ENCODE peak calls at places on chromosomes 16 and 17, in nine cellular contexts. J, W, A, R, S, B, U, X and T are unnamed samples.

GRCh38 chr17:67488161-67488560 is 111.1 kb downstream of the PITPNC1 start:
- DNase-seq in J (no peak), W (no peak), A (no peak), R (no peak), S (peak), B (no peak), U (no peak), X (no peak), T (no peak)

GRCh38 chr17:77233635-77234334 is 93.0 kb downstream of the SEC14L1 start:
- DNase-seq in J (no peak), W (no peak), A (peak), R (no peak), S (no peak), B (peak), U (no peak), X (no peak), T (peak)

GRCh38 chr17:41787021-41787418 is 509 bp upstream of the JUP start:
- DNase-seq in J (no peak), W (no peak), A (no peak), R (no peak), S (no peak), B (no peak), U (no peak), X (no peak), T (no peak)

GRCh38 chr16:6864670-6865069 is 468.0 kb upstream of the RBFOX1 start:
- DNase-seq in J (no peak), W (no peak), A (no peak), R (no peak), S (no peak), B (no peak), U (no peak), X (no peak), T (no peak)

GRCh38 chr17:32269377-32269776 is 3.7 kb downstream of the RHBDL3 start:
- DNase-seq in J (no peak), W (no peak), A (no peak), R (no peak), S (peak), B (no peak), U (no peak), X (no peak), T (no peak)

GRCh38 chr16:19168173-19169080 is at the start of gene SYT17:
- DNase-seq in J (no peak), W (no peak), A (peak), R (no peak), S (peak), B (peak), U (no peak), X (no peak), T (no peak)

GRCh38 chr17:73210002-73210678 is 17.3 kb downstream of the COG1 start:
- DNase-seq in J (no peak), W (no peak), A (no peak), R (no peak), S (no peak), B (no peak), U (no peak), X (no peak), T (no peak)

GRCh38 chr16:48231675-48232214 is 12.4 kb upstream of the LONP2 start:
- DNase-seq in J (no peak), W (no peak), A (peak), R (peak), S (no peak), B (peak), U (no peak), X (no peak), T (peak)

GRCh38 chr16:57134982-57135381 is 42.6 kb downstream of the CPNE2 start:
- DNase-seq in J (no peak), W (no peak), A (no peak), R (peak), S (no peak), B (no peak), U (no peak), X (no peak), T (no peak)

GRCh38 chr16:49995720-49996119 is 29.3 kb upstream of the CNEP1R1 start:
- DNase-seq in J (no peak), W (no peak), A (no peak), R (no peak), S (no peak), B (no peak), U (no peak), X (no peak), T (no peak)

GRCh38 chr16:75025766-75026165 is 26.9 kb downstream of the ZNRF1 start:
- DNase-seq in J (no peak), W (no peak), A (no peak), R (no peak), S (no peak), B (no peak), U (no peak), X (no peak), T (no peak)

GRCh38 chr17:7851438-7852261 is 3.2 kb upstream of the TMEM88 start:
- DNase-seq in J (peak), W (peak), A (peak), R (peak), S (peak), B (peak), U (peak), X (no peak), T (no peak)

GRCh38 chr16:15057755-15058417 is 2.0 kb upstream of the NTAN1 start:
- DNase-seq in J (no peak), W (no peak), A (no peak), R (no peak), S (no peak), B (no peak), U (no peak), X (no peak), T (no peak)

GRCh38 chr17:21004016-21004930 is 38.5 kb downstream of the USP22 start:
- DNase-seq in J (no peak), W (no peak), A (no peak), R (no peak), S (no peak), B (no peak), U (no peak), X (no peak), T (no peak)

GRCh38 chr17:45425125-45425983 is 7.3 kb downstream of the ARHGAP27 start:
- DNase-seq in J (no peak), W (no peak), A (peak), R (no peak), S (no peak), B (peak), U (no peak), X (no peak), T (no peak)

GRCh38 chr16:87445486-87445885 is 47.3 kb downstream of the ZCCHC14 start:
- DNase-seq in J (no peak), W (no peak), A (no peak), R (no peak), S (no peak), B (no peak), U (no peak), X (no peak), T (no peak)

GRCh38 chr17:10668771-10669170 is 11.7 kb upstream of the MYH3 start:
- DNase-seq in J (no peak), W (no peak), A (peak), R (no peak), S (no peak), B (no peak), U (no peak), X (peak), T (no peak)

GRCh38 chr16:70740174-70740918 is 54.5 kb upstream of the MTSS2 start:
- DNase-seq in J (no peak), W (no peak), A (no peak), R (no peak), S (no peak), B (no peak), U (no peak), X (no peak), T (no peak)

GRCh38 chr16:57741660-57742191 is 6.2 kb downstream of the KATNB1 start:
- DNase-seq in J (no peak), W (no peak), A (no peak), R (no peak), S (no peak), B (no peak), U (no peak), X (no peak), T (no peak)